ENCODE peak calls at places on chromosomes 13 and 19, in nine cellular contexts. One of them, this sample, is unnamed.
A peak's percentile ranks its signal among the peaks of the same experiment; 100 is the strongest.

GRCh38 chr13:38538412-38538811 is 148.5 kb upstream of the FREM2 start:
- DNase-seq in GM23338: peak; percentile 76
- DNase-seq in body of pancreas: no peak
- DNase-seq in mammary epithelial cell: no peak
- DNase-seq in esophagus muscularis mucosa: no peak
- DNase-seq in testis: no peak
- DNase-seq in BJ: no peak
- DNase-seq in fibroblast of lung: no peak
- DNase-seq in heart right ventricle: no peak
- DNase-seq in this sample: no peak

GRCh38 chr19:16627194-16627927 is 643 bp downstream of the MED26 start:
- DNase-seq in testis: no peak
- DNase-seq in GM23338: no peak
- DNase-seq in esophagus muscularis mucosa: no peak
- DNase-seq in BJ: no peak
- DNase-seq in fibroblast of lung: peak; percentile 3
- DNase-seq in body of pancreas: peak; percentile 22
- DNase-seq in mammary epithelial cell: no peak
- DNase-seq in heart right ventricle: peak; percentile 7
- DNase-seq in this sample: no peak

GRCh38 chr13:80133631-80134083 is 207.3 kb downstream of the SPRY2 start:
- DNase-seq in BJ: no peak
- DNase-seq in esophagus muscularis mucosa: no peak
- DNase-seq in body of pancreas: no peak
- DNase-seq in mammary epithelial cell: no peak
- DNase-seq in fibroblast of lung: no peak
- DNase-seq in GM23338: no peak
- DNase-seq in heart right ventricle: peak; percentile 17
- DNase-seq in testis: no peak
- DNase-seq in this sample: no peak

GRCh38 chr13:28320884-28321574 is 173.9 kb downstream of the FLT1 start:
- DNase-seq in fibroblast of lung: peak; percentile 31
- DNase-seq in esophagus muscularis mucosa: no peak
- DNase-seq in GM23338: no peak
- DNase-seq in BJ: no peak
- DNase-seq in testis: no peak
- DNase-seq in body of pancreas: no peak
- DNase-seq in heart right ventricle: no peak
- DNase-seq in mammary epithelial cell: no peak
- DNase-seq in this sample: no peak

GRCh38 chr13:100235311-100235901 is 146.5 kb downstream of the PCCA start:
- DNase-seq in body of pancreas: no peak
- DNase-seq in heart right ventricle: peak; percentile 31
- DNase-seq in GM23338: peak; percentile 51
- DNase-seq in fibroblast of lung: peak; percentile 72
- DNase-seq in esophagus muscularis mucosa: no peak
- DNase-seq in BJ: peak; percentile 29
- DNase-seq in testis: no peak
- DNase-seq in mammary epithelial cell: peak; percentile 28
- DNase-seq in this sample: peak; percentile 10

GRCh38 chr13:105510363-105510762 is 1025.1 kb downstream of the EFNB2 start:
- DNase-seq in mammary epithelial cell: no peak
- DNase-seq in fibroblast of lung: no peak
- DNase-seq in testis: no peak
- DNase-seq in BJ: no peak
- DNase-seq in esophagus muscularis mucosa: no peak
- DNase-seq in GM23338: no peak
- DNase-seq in heart right ventricle: no peak
- DNase-seq in body of pancreas: no peak
- DNase-seq in this sample: no peak

GRCh38 chr13:112481458-112481857 is 105.3 kb downstream of the SPACA7 start:
- DNase-seq in esophagus muscularis mucosa: no peak
- DNase-seq in BJ: no peak
- DNase-seq in mammary epithelial cell: no peak
- DNase-seq in fibroblast of lung: no peak
- DNase-seq in GM23338: no peak
- DNase-seq in testis: no peak
- DNase-seq in body of pancreas: no peak
- DNase-seq in heart right ventricle: no peak
- DNase-seq in this sample: no peak

GRCh38 chr19:47312366-47313006 is 2.8 kb downstream of the C5AR1 start:
- DNase-seq in GM23338: no peak
- DNase-seq in heart right ventricle: no peak
- DNase-seq in mammary epithelial cell: no peak
- DNase-seq in body of pancreas: no peak
- DNase-seq in esophagus muscularis mucosa: no peak
- DNase-seq in testis: no peak
- DNase-seq in fibroblast of lung: no peak
- DNase-seq in BJ: no peak
- DNase-seq in this sample: no peak

GRCh38 chr13:106521101-106521799 is 14.2 kb downstream of the EFNB2 start:
- DNase-seq in body of pancreas: no peak
- DNase-seq in mammary epithelial cell: no peak
- DNase-seq in BJ: no peak
- DNase-seq in esophagus muscularis mucosa: no peak
- DNase-seq in GM23338: peak; percentile 43
- DNase-seq in fibroblast of lung: no peak
- DNase-seq in heart right ventricle: no peak
- DNase-seq in testis: no peak
- DNase-seq in this sample: no peak

GRCh38 chr13:35891973-35892441 is 239.2 kb downstream of the DCLK1 start:
- DNase-seq in heart right ventricle: no peak
- DNase-seq in esophagus muscularis mucosa: no peak
- DNase-seq in BJ: no peak
- DNase-seq in GM23338: no peak
- DNase-seq in fibroblast of lung: no peak
- DNase-seq in body of pancreas: no peak
- DNase-seq in testis: no peak
- DNase-seq in mammary epithelial cell: peak; percentile 95
- DNase-seq in this sample: peak; percentile 60

GRCh38 chr19:55082023-55082851 is 6.6 kb downstream of the EPS8L1 start:
- DNase-seq in heart right ventricle: peak; percentile 47
- DNase-seq in BJ: no peak
- DNase-seq in mammary epithelial cell: no peak
- DNase-seq in body of pancreas: no peak
- DNase-seq in fibroblast of lung: peak; percentile 34
- DNase-seq in esophagus muscularis mucosa: no peak
- DNase-seq in testis: peak; percentile 82
- DNase-seq in GM23338: peak; percentile 97
- DNase-seq in this sample: no peak

GRCh38 chr13:113297370-113297871 is 382 bp downstream of the LAMP1 start:
- DNase-seq in esophagus muscularis mucosa: no peak
- DNase-seq in fibroblast of lung: no peak
- DNase-seq in testis: peak; percentile 33
- DNase-seq in heart right ventricle: no peak
- DNase-seq in BJ: no peak
- DNase-seq in body of pancreas: peak; percentile 26
- DNase-seq in mammary epithelial cell: peak; percentile 49
- DNase-seq in GM23338: peak; percentile 34
- DNase-seq in this sample: no peak

GRCh38 chr13:110214637-110215036 is 92.3 kb downstream of the COL4A1 start:
- DNase-seq in heart right ventricle: no peak
- DNase-seq in GM23338: no peak
- DNase-seq in BJ: no peak
- DNase-seq in testis: no peak
- DNase-seq in esophagus muscularis mucosa: no peak
- DNase-seq in mammary epithelial cell: no peak
- DNase-seq in fibroblast of lung: peak; percentile 57
- DNase-seq in body of pancreas: no peak
- DNase-seq in this sample: no peak

GRCh38 chr13:53238241-53238640 is 209.6 kb downstream of the OLFM4 start:
- DNase-seq in body of pancreas: no peak
- DNase-seq in fibroblast of lung: no peak
- DNase-seq in testis: no peak
- DNase-seq in GM23338: peak; percentile 10
- DNase-seq in heart right ventricle: no peak
- DNase-seq in BJ: no peak
- DNase-seq in mammary epithelial cell: no peak
- DNase-seq in esophagus muscularis mucosa: no peak
- DNase-seq in this sample: no peak

GRCh38 chr19:3142292-3142670 is 6.4 kb downstream of the GNA15 start:
- DNase-seq in body of pancreas: no peak
- DNase-seq in BJ: peak; percentile 26
- DNase-seq in mammary epithelial cell: peak; percentile 87
- DNase-seq in esophagus muscularis mucosa: no peak
- DNase-seq in GM23338: no peak
- DNase-seq in heart right ventricle: no peak
- DNase-seq in testis: no peak
- DNase-seq in fibroblast of lung: peak; percentile 77
- DNase-seq in this sample: no peak

GRCh38 chr13:113398963-113399754 is 35.2 kb upstream of the GRTP1 start:
- DNase-seq in mammary epithelial cell: no peak
- DNase-seq in body of pancreas: no peak
- DNase-seq in fibroblast of lung: no peak
- DNase-seq in BJ: no peak
- DNase-seq in testis: no peak
- DNase-seq in GM23338: no peak
- DNase-seq in heart right ventricle: no peak
- DNase-seq in esophagus muscularis mucosa: no peak
- DNase-seq in this sample: no peak

GRCh38 chr13:48236528-48237353 is 3.7 kb downstream of the ITM2B start:
- DNase-seq in esophagus muscularis mucosa: no peak
- DNase-seq in GM23338: no peak
- DNase-seq in BJ: no peak
- DNase-seq in testis: no peak
- DNase-seq in mammary epithelial cell: peak; percentile 27
- DNase-seq in body of pancreas: no peak
- DNase-seq in fibroblast of lung: peak; percentile 37
- DNase-seq in heart right ventricle: no peak
- DNase-seq in this sample: no peak

GRCh38 chr13:30869491-30869890 is 36.6 kb upstream of the MEDAG start:
- DNase-seq in heart right ventricle: no peak
- DNase-seq in mammary epithelial cell: no peak
- DNase-seq in esophagus muscularis mucosa: no peak
- DNase-seq in BJ: no peak
- DNase-seq in body of pancreas: no peak
- DNase-seq in testis: peak; percentile 36
- DNase-seq in fibroblast of lung: peak; percentile 77
- DNase-seq in GM23338: no peak
- DNase-seq in this sample: no peak

GRCh38 chr13:100520936-100521765 is 67.4 kb downstream of the GGACT start:
- DNase-seq in fibroblast of lung: no peak
- DNase-seq in GM23338: peak; percentile 77
- DNase-seq in heart right ventricle: no peak
- DNase-seq in mammary epithelial cell: no peak
- DNase-seq in BJ: no peak
- DNase-seq in esophagus muscularis mucosa: no peak
- DNase-seq in testis: no peak
- DNase-seq in body of pancreas: no peak
- DNase-seq in this sample: no peak

GRCh38 chr19:14073925-14074838 is 1.6 kb downstream of the MISP3 start:
- DNase-seq in fibroblast of lung: no peak
- DNase-seq in heart right ventricle: no peak
- DNase-seq in testis: no peak
- DNase-seq in body of pancreas: peak; percentile 54
- DNase-seq in esophagus muscularis mucosa: no peak
- DNase-seq in GM23338: no peak
- DNase-seq in BJ: no peak
- DNase-seq in mammary epithelial cell: peak; percentile 60
- DNase-seq in this sample: no peak

GRCh38 chr13:49240017-49240416 is 7.7 kb upstream of the CDADC1 start:
- DNase-seq in testis: peak; percentile 38
- DNase-seq in fibroblast of lung: peak; percentile 60
- DNase-seq in heart right ventricle: no peak
- DNase-seq in BJ: no peak
- DNase-seq in GM23338: peak; percentile 67
- DNase-seq in body of pancreas: no peak
- DNase-seq in esophagus muscularis mucosa: no peak
- DNase-seq in mammary epithelial cell: peak; percentile 39
- DNase-seq in this sample: no peak

GRCh38 chr19:20167020-20167644 is at the start of gene ZNF486:
- DNase-seq in body of pancreas: peak; percentile 98
- DNase-seq in mammary epithelial cell: peak; percentile 94
- DNase-seq in esophagus muscularis mucosa: peak; percentile 99
- DNase-seq in GM23338: peak; percentile 100
- DNase-seq in BJ: peak; percentile 74
- DNase-seq in testis: peak; percentile 99
- DNase-seq in fibroblast of lung: peak; percentile 97
- DNase-seq in heart right ventricle: peak; percentile 97
- DNase-seq in this sample: peak; percentile 85

GRCh38 chr19:19062454-19063182 is 1.2 kb upstream of the SLC25A42 start:
- DNase-seq in esophagus muscularis mucosa: no peak
- DNase-seq in body of pancreas: no peak
- DNase-seq in testis: no peak
- DNase-seq in heart right ventricle: no peak
- DNase-seq in mammary epithelial cell: peak; percentile 44
- DNase-seq in fibroblast of lung: peak; percentile 15
- DNase-seq in GM23338: peak; percentile 46
- DNase-seq in BJ: no peak
- DNase-seq in this sample: peak; percentile 16
- H3K4me3 ChIP-seq in esophagus muscularis mucosa: peak overlapping the region; percentile 88
- H3K4me3 ChIP-seq in body of pancreas: no peak overlapping the region
- H3K4me3 ChIP-seq in testis: peak overlapping the region; percentile 45
- H3K4me3 ChIP-seq in heart right ventricle: peak overlapping the region; percentile 78
- H3K4me3 ChIP-seq in mammary epithelial cell: no peak overlapping the region
- H3K4me3 ChIP-seq in fibroblast of lung: peak overlapping the region; percentile 49
- H3K4me3 ChIP-seq in GM23338: peak overlapping the region; percentile 58
- H3K4me3 ChIP-seq in BJ: no peak overlapping the region
- H3K4me3 ChIP-seq in this sample: no peak overlapping the region

GRCh38 chr19:5823579-5824281 is 15.8 kb downstream of the FUT6 start:
- DNase-seq in GM23338: peak; percentile 62
- DNase-seq in heart right ventricle: no peak
- DNase-seq in body of pancreas: no peak
- DNase-seq in fibroblast of lung: no peak
- DNase-seq in BJ: no peak
- DNase-seq in esophagus muscularis mucosa: no peak
- DNase-seq in testis: no peak
- DNase-seq in mammary epithelial cell: no peak
- DNase-seq in this sample: no peak
- TF ChIP-seq CTCF in GM23338: peak; percentile 34
- TF ChIP-seq CTCF in heart right ventricle: no peak
- TF ChIP-seq CTCF in body of pancreas: peak; percentile 35
- TF ChIP-seq CTCF in fibroblast of lung: no peak
- TF ChIP-seq CTCF in BJ: peak; percentile 14
- TF ChIP-seq CTCF in esophagus muscularis mucosa: peak; percentile 8
- TF ChIP-seq CTCF in testis: no peak
- TF ChIP-seq CTCF in mammary epithelial cell: no peak
- TF ChIP-seq CTCF in this sample: peak; percentile 4

GRCh38 chr13:91349992-91350911 is 2.8 kb downstream of the MIR17HG start:
- DNase-seq in heart right ventricle: no peak
- DNase-seq in esophagus muscularis mucosa: no peak
- DNase-seq in fibroblast of lung: no peak
- DNase-seq in BJ: no peak
- DNase-seq in testis: no peak
- DNase-seq in mammary epithelial cell: no peak
- DNase-seq in body of pancreas: no peak
- DNase-seq in GM23338: no peak
- DNase-seq in this sample: no peak
- H3K36me3 ChIP-seq in heart right ventricle: peaks cover 55% of the 10 kb centered on the region
- H3K36me3 ChIP-seq in esophagus muscularis mucosa: peaks cover 43% of the 10 kb centered on the region
- H3K36me3 ChIP-seq in fibroblast of lung: peaks cover 2% of the 10 kb centered on the region
- H3K36me3 ChIP-seq in BJ: no peaks in the 10 kb centered on the region
- H3K36me3 ChIP-seq in testis: no peaks in the 10 kb centered on the region
- H3K36me3 ChIP-seq in mammary epithelial cell: peaks cover 37% of the 10 kb centered on the region
- H3K36me3 ChIP-seq in body of pancreas: peaks cover 8% of the 10 kb centered on the region
- H3K36me3 ChIP-seq in GM23338: peaks cover 60% of the 10 kb centered on the region
- H3K36me3 ChIP-seq in this sample: no peaks in the 10 kb centered on the region

DNA sequence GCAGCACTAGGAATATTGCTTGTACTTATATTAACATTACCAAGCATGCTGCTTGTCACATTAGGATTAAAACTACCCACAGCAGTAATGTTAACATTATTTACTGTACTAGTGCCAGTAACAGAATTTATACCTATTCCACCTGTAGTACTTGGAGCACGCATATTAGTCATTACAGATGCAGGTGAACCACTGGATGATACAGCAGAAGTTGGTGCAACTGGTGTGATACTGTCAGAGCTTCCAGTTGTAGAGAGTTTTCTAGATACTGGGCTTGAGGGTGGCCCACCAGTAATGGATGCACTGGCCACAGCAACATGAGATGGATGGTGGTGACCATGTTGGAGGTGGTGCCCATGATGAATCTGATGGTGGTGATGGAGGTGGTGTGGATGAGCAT is 1.1 kb downstream of the TSC22D1 start:
- DNase-seq in mammary epithelial cell: peak; percentile 11
- DNase-seq in heart right ventricle: no peak
- DNase-seq in esophagus muscularis mucosa: no peak
- DNase-seq in fibroblast of lung: no peak
- DNase-seq in GM23338: no peak
- DNase-seq in testis: no peak
- DNase-seq in BJ: no peak
- DNase-seq in body of pancreas: no peak
- DNase-seq in this sample: no peak
- H3K4me3 ChIP-seq in mammary epithelial cell: peak overlapping the region; percentile 88
- H3K4me3 ChIP-seq in heart right ventricle: peak overlapping the region; percentile 96
- H3K4me3 ChIP-seq in esophagus muscularis mucosa: peak overlapping the region; percentile 98
- H3K4me3 ChIP-seq in fibroblast of lung: peak overlapping the region; percentile 73
- H3K4me3 ChIP-seq in GM23338: peak overlapping the region; percentile 71
- H3K4me3 ChIP-seq in testis: peak overlapping the region; percentile 94
- H3K4me3 ChIP-seq in BJ: peak overlapping the region; percentile 92
- H3K4me3 ChIP-seq in body of pancreas: no peak overlapping the region
- H3K4me3 ChIP-seq in this sample: peak overlapping the region; percentile 77